ENCODE peak calls at places on chromosomes 13 and 19, in five cellular contexts. N is HCT116, J is astrocyte of the spinal cord, E is colonic mucosa, D is esophagus squamous epithelium. M is an unnamed sample.

GRCh38 chr13:42551611-42552010 is 22.3 kb upstream of the TNFSF11 start:
- DNase-seq in E (no peak), D (no peak), N (no peak), J (no peak), M (no peak)

GRCh38 chr19:41563847-41564514 is 12.0 kb upstream of the CEACAM21 start:
- DNase-seq in D (no peak), J (no peak), N (no peak), E (no peak), M (no peak)

GRCh38 chr19:35879770-35880317 is 11.5 kb downstream of the APLP1 start:
- DNase-seq in J (peak), D (peak), E (peak), N (peak), M (peak)

GRCh38 chr19:49073514-49074378 is 1.2 kb upstream of the KCNA7 start:
- DNase-seq in J (no peak), D (no peak), N (peak), E (no peak), M (no peak)

GRCh38 chr19:29834991-29835390 is 23.2 kb downstream of the CCNE1 start:
- DNase-seq in J (no peak), D (no peak), N (no peak), E (peak), M (no peak)

GRCh38 chr13:43786766-43787517 is at the start of gene ENOX1:
- DNase-seq in E (peak), J (peak), N (peak), D (no peak), M (peak)

GRCh38 chr13:111008351-111008750 is 93.5 kb upstream of the ANKRD10 start:
- DNase-seq in J (no peak), D (no peak), E (no peak), N (no peak), M (no peak)

GRCh38 chr19:41205995-41206394 is 13.0 kb downstream of the CYP2S1 start:
- DNase-seq in N (no peak), E (no peak), J (no peak), D (no peak), M (peak)

GRCh38 chr19:3984584-3984907 is 717 bp downstream of the EEF2 start:
- DNase-seq in N (no peak), E (no peak), J (no peak), D (no peak), M (no peak)

GRCh38 chr13:68190826-68191225 is 960.7 kb upstream of the PCDH9 start:
- DNase-seq in E (no peak), J (peak), N (peak), D (no peak), M (no peak)

GRCh38 chr19:40716031-40716654 is 543 bp downstream of the COQ8B start:
- DNase-seq in J (no peak), E (no peak), D (no peak), N (peak), M (peak)

GRCh38 chr19:44315883-44316282 is 11.1 kb upstream of the ZNF235 start:
- DNase-seq in E (no peak), N (no peak), J (no peak), D (no peak), M (no peak)

GRCh38 chr19:18587561-18587960 is 1.0 kb upstream of the REX1BD start:
- DNase-seq in N (no peak), J (no peak), E (no peak), D (no peak), M (no peak)

GRCh38 chr19:18587962-18588610 is 512 bp upstream of the REX1BD start:
- DNase-seq in D (no peak), N (no peak), E (no peak), J (no peak), M (no peak)

GRCh38 chr19:18590273-18591272 is 2.0 kb downstream of the REX1BD start:
- DNase-seq in J (peak), N (peak), E (no peak), D (no peak), M (peak)

GRCh38 chr19:18588611-18589379 is at the start of gene REX1BD:
- DNase-seq in E (peak), N (no peak), J (peak), D (no peak), M (peak)

GRCh38 chr19:18589380-18590272 is 1.0 kb downstream of the REX1BD start:
- DNase-seq in E (peak), J (peak), N (peak), D (no peak), M (peak)
- TF ChIP-seq CTCF in E (no peak), J (no peak), N (no peak), D (peak), M (no peak)

GRCh38 chr13:38685974-38686571 is 804 bp upstream of the FREM2 start:
- DNase-seq in J (peak), N (no peak), D (no peak), E (peak), M (peak)
- TF ChIP-seq CTCF in J (peak), N (no peak), D (peak), E (no peak), M (no peak)

DNA sequence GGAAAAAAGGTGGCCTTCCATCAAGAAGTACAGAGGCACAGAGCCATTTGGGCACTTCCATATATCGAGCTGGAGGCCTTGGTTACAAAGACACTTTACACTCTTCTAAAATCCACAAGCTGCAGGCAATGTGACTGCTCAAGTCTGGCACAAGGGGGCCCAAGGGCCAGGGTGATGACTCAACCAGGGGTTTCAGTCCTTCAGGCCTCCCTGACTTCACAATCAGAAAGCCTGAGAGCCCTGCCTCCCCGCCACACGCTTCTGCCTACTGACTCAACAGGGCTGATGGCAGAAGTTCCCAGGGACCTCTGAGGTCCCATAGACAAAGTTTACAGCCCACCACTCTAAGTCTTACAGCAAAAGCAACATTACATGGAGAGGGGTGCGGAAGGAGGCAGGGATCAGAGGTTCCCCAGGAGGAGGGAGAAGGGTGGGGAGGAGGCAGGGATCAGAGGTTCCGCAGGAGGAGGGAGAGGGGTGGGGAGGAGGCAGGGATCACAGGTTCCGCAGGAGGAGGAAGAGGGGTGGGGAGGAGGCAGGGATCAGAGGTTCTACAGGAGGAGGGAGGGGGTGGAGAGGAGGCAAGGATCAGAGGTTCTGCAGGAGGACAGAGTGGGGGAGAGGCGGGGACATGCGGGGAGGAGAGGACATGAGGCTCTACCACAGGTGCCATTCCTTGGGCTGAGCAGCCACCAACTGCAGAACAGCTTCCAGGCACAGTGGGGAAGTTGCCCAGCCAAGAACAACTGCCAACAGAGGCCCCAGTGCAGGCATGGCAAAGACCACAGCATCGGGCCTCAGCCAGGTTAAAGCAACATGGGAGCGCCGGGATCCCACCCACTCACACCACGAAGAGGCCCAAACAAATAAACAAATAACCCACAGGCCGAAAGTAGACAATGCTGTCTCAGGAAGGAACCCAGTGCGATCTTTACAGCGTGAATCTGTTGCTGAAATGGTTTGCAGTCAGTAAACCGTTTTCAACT is 52.0 kb downstream of the SLC7A1 start:
- DNase-seq in N (no peak), E (peak), D (no peak), J (peak), M (peak)
- TF ChIP-seq CTCF in N (no peak), E (no peak), D (no peak), J (no peak), M (no peak)

DNA sequence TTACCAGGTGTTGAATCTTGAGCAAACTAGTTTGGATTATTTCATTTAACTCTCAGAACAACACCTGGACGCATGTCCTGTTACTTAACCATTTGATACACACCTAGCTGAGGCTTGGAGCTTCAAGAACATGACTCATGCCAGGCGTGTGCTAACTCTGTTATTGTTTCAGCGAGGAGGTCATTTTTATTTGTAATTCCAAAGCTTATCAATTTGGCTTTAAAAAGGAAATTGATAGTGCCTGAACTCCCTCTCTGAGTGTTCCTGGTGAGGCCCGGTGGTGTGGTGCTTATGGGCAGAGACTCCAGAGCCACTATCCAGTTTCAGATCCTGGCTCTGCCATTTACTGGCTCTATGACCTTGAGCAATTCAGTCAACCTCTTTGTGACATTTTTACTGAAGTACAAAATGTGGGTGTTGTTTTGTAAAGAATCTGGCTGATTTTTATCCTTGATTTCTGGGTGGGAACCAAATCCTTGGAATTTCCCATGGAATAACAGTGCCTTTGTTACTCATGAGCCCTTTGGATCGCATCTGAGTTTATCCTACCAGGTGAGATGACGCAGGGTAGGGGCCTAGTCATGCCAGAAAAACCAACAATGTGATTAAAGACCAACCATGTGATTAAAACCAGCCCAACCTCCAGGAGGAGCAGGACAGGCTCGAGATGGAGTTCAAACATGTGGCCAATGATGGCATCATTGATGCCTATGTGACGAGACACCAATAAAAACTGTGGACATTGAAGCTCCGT is 198.8 kb downstream of the MYO16 start:
- DNase-seq in D (no peak), E (no peak), N (no peak), J (no peak), M (no peak)
- TF ChIP-seq CTCF in D (no peak), E (no peak), N (no peak), J (no peak), M (no peak)

DNA sequence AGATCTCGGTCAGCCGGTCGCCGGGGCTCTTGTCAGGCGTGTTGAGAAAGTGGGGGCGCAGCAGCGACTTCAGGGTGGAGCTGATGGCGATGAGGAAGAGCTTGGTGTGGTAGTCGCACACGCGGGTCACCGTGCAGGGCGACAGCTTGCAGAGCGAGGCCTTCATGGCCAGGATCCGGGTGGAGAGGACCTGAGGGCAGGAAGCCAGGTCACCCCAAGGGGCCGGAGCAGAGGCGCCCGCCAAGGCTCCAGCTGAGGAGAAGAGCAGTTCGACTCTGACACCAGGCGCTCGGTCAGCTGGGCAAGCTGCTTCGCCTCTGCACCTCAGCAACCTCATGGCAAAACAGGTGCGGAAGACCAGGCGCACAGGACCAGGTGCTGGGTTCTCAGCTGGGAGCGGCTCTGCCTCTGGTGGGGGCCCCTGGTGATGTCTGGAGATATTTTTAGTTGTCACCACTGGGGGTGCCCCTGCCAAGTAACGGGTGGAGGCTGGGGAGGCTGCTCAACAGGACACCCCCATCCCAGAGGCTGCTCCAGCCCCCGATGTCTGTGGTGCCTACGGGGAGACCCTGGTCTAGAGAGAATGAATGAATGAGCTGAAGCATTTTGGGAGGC is 15.9 kb downstream of the CFD start:
- DNase-seq in N (no peak), J (no peak), D (no peak), E (no peak), M (no peak)
- TF ChIP-seq CTCF in N (no peak), J (no peak), D (no peak), E (no peak), M (no peak)

DNA sequence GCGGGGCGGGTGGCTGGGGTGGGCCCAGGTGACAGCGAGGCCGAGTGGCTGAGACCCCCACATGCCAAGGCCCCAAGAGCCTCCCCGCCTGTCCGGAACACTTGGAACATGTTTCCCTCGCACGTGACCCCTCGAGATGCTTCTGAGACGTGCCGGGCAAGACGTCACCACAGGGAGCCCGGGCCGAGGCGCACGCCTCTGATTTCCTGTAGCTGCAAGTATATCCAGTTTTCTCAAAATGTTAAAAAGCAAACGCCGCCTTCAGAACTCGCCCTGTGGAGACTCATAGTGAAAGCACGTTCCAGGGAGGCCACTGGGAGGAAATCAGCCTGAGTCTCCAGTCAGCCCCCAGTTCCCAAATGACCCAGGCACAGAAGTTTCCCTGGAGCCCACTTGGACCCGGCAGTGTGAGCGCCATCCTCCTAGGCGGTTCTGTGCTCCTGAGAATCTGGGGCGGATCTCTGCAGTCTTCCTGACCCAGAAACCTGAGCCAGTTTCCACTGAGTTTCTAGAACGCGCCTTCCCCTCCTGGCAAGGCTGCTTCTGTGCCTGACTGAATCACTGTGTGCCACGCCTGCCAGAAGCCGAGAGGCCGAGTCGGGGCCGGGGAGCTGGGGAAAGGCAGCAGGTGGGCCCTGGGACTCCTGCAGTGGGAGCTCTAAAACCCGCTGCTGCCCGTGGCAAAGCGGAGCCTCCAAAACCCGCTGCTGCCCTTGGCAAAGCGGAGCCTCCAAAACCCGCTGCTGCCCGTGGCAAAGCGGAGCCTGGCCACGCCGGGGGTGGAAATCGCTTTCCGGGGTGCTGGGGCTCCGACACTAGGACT is 179.3 kb downstream of the KDM4B start:
- DNase-seq in E (no peak), D (no peak), N (no peak), J (peak), M (no peak)
- TF ChIP-seq CTCF in E (no peak), D (no peak), N (no peak), J (no peak), M (no peak)